ENCODE peak calls at places on chromosome 17, in four cellular contexts. One of them, this sample, is unnamed.

GRCh38 chr17:6084226-6085161 is 14.3 kb downstream of the WSCD1 start:
- DNase-seq in H1: no peak
- DNase-seq in endothelial cell of umbilical vein: no peak
- DNase-seq in K562: no peak
- DNase-seq in this sample: no peak

GRCh38 chr17:47810200-47810821 is 11.3 kb downstream of the OSBPL7 start:
- DNase-seq in H1: no peak
- DNase-seq in endothelial cell of umbilical vein: peak
- DNase-seq in K562: peak
- DNase-seq in this sample: no peak

GRCh38 chr17:50539762-50540440 is 7.1 kb upstream of the SPATA20 start:
- DNase-seq in H1: no peak
- DNase-seq in endothelial cell of umbilical vein: no peak
- DNase-seq in K562: peak
- DNase-seq in this sample: no peak

GRCh38 chr17:72525225-72525988 is 404.6 kb downstream of the SOX9 start:
- DNase-seq in H1: no peak
- DNase-seq in endothelial cell of umbilical vein: no peak
- DNase-seq in K562: no peak
- DNase-seq in this sample: no peak

GRCh38 chr17:50604470-50604869 is 30.2 kb upstream of the ABCC3 start:
- DNase-seq in H1: no peak
- DNase-seq in endothelial cell of umbilical vein: peak
- DNase-seq in K562: no peak
- DNase-seq in this sample: peak

GRCh38 chr17:28946239-28946638 is 5.1 kb downstream of the PHF12 start:
- DNase-seq in H1: no peak
- DNase-seq in endothelial cell of umbilical vein: peak
- DNase-seq in K562: no peak
- DNase-seq in this sample: no peak

GRCh38 chr17:64413505-64413904 is 22.8 kb upstream of the PECAM1 start:
- DNase-seq in H1: no peak
- DNase-seq in endothelial cell of umbilical vein: no peak
- DNase-seq in K562: no peak
- DNase-seq in this sample: no peak

GRCh38 chr17:30000001-30000754 is 58.7 kb downstream of the EFCAB5 start:
- DNase-seq in H1: no peak
- DNase-seq in endothelial cell of umbilical vein: no peak
- DNase-seq in K562: no peak
- DNase-seq in this sample: no peak

GRCh38 chr17:16919663-16920627 is 52.0 kb downstream of the TNFRSF13B start:
- DNase-seq in H1: no peak
- DNase-seq in endothelial cell of umbilical vein: no peak
- DNase-seq in K562: no peak
- DNase-seq in this sample: no peak

GRCh38 chr17:67474081-67474661 is 97.1 kb downstream of the PITPNC1 start:
- DNase-seq in H1: no peak
- DNase-seq in endothelial cell of umbilical vein: peak
- DNase-seq in K562: no peak
- DNase-seq in this sample: no peak

GRCh38 chr17:34443832-34444469 is 80.9 kb upstream of the CCL1 start:
- DNase-seq in H1: no peak
- DNase-seq in endothelial cell of umbilical vein: no peak
- DNase-seq in K562: peak
- DNase-seq in this sample: no peak

DNA sequence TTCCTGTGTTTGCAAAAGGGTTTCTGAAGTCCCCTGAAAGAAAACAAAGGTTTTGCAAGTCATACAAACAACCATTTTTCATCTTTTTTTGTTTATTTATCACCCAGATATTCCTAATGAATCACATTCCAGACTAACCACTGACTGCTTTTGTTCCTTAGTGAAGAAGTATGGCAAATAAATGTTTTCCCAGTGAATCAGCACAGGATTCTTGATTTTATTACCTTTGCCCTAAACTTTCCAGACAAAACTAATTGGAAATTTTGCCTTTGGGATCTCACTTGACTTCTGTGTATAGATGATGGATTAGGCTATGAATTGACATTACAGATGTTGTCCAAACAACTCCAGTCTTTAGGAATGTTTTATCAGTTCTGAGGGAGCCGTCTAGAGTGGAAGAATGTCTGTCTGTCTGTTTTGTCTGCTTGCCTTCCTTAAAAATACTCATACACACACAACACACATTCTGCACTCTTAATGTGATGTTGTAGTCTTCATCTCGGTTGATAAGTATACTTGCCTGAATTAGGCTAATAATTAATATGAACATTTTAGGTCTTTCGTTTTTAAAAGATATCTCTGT is 48.9 kb downstream of the VMP1 start:
- DNase-seq in H1: no peak
- DNase-seq in endothelial cell of umbilical vein: peak
- DNase-seq in K562: no peak
- DNase-seq in this sample: no peak
- TF ChIP-seq POLR2AphosphoS5 in H1: no peak
- TF ChIP-seq POLR2AphosphoS5 in endothelial cell of umbilical vein: peak
- TF ChIP-seq POLR2AphosphoS5 in K562: no peak
- TF ChIP-seq POLR2AphosphoS5 in this sample: no peak

GRCh38 chr17:81508639-81509047 is 4.0 kb downstream of the ACTG1 start:
- DNase-seq in H1: no peak
- DNase-seq in endothelial cell of umbilical vein: peak
- DNase-seq in K562: no peak
- DNase-seq in this sample: no peak

GRCh38 chr17:81509048-81509686 is 3.4 kb downstream of the ACTG1 start:
- DNase-seq in H1: no peak
- DNase-seq in endothelial cell of umbilical vein: peak
- DNase-seq in K562: no peak
- DNase-seq in this sample: no peak

GRCh38 chr17:81510524-81510797 is 2.1 kb downstream of the ACTG1 start:
- DNase-seq in H1: no peak
- DNase-seq in endothelial cell of umbilical vein: no peak
- DNase-seq in K562: no peak
- DNase-seq in this sample: no peak

GRCh38 chr17:81510798-81511549 is 1.6 kb downstream of the ACTG1 start:
- DNase-seq in H1: no peak
- DNase-seq in endothelial cell of umbilical vein: peak
- DNase-seq in K562: no peak
- DNase-seq in this sample: no peak

DNA sequence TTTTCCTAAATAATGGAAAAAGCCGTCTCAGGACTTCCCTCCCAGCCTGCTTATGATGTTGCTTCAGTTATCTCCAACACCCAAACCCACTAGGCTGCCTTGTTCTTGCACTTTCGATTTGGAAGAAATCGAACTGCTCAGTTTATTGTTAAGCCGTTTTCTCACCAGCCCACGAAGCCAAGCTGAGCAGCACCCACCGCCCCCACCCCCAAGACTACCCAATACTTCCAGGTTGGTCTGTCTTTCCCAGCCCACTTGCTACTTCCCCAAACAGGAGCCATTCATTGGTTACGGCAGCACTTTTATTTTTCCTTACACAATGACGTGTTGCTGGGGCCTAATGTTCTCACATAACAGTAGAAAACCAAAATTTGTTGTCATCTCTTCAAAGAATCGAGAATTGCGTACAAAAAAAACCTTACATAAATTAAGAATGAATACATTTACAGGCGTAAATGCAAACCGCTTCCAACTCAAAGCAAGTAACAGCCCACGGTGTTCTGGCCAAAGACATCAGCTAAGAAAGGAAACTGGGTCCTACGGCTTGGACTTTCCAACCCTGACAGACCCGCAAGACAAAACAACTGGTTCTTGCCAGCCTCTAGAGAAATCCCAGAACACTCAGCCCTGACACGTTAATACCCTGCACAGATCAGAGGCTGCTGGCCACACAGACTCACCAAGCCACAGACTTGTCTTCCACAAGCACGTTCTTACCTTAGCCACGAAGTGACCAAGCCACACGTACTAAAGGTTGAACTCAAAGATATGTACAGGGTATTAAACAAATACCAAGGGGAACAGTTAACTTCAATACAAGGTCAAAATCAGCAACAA is 2.7 kb downstream of the ACTG1 start:
- DNase-seq in H1: no peak
- DNase-seq in endothelial cell of umbilical vein: peak
- DNase-seq in K562: no peak
- DNase-seq in this sample: no peak
- TF ChIP-seq EZH2 in H1: no peak
- TF ChIP-seq EZH2 in endothelial cell of umbilical vein: no peak
- TF ChIP-seq EZH2 in K562: no peak
- TF ChIP-seq EZH2 in this sample: no peak

GRCh38 chr17:79839363-79840203 is at the start of gene CBX4:
- DNase-seq in H1: no peak
- DNase-seq in endothelial cell of umbilical vein: peak
- DNase-seq in K562: peak
- DNase-seq in this sample: no peak

GRCh38 chr17:79842136-79842655 is 3.0 kb upstream of the CBX4 start:
- DNase-seq in H1: no peak
- DNase-seq in endothelial cell of umbilical vein: no peak
- DNase-seq in K562: no peak
- DNase-seq in this sample: no peak

GRCh38 chr17:79841369-79842135 is 2.3 kb upstream of the CBX4 start:
- DNase-seq in H1: no peak
- DNase-seq in endothelial cell of umbilical vein: no peak
- DNase-seq in K562: no peak
- DNase-seq in this sample: no peak

GRCh38 chr17:79840204-79840988 is 1.2 kb upstream of the CBX4 start:
- DNase-seq in H1: no peak
- DNase-seq in endothelial cell of umbilical vein: peak
- DNase-seq in K562: no peak
- DNase-seq in this sample: no peak

GRCh38 chr17:79840989-79841286 is 1.7 kb upstream of the CBX4 start:
- DNase-seq in H1: no peak
- DNase-seq in endothelial cell of umbilical vein: no peak
- DNase-seq in K562: no peak
- DNase-seq in this sample: no peak
- H3K4me3 ChIP-seq in H1: no peak
- H3K4me3 ChIP-seq in endothelial cell of umbilical vein: no peak
- H3K4me3 ChIP-seq in K562: no peak
- H3K4me3 ChIP-seq in this sample: no peak

DNA sequence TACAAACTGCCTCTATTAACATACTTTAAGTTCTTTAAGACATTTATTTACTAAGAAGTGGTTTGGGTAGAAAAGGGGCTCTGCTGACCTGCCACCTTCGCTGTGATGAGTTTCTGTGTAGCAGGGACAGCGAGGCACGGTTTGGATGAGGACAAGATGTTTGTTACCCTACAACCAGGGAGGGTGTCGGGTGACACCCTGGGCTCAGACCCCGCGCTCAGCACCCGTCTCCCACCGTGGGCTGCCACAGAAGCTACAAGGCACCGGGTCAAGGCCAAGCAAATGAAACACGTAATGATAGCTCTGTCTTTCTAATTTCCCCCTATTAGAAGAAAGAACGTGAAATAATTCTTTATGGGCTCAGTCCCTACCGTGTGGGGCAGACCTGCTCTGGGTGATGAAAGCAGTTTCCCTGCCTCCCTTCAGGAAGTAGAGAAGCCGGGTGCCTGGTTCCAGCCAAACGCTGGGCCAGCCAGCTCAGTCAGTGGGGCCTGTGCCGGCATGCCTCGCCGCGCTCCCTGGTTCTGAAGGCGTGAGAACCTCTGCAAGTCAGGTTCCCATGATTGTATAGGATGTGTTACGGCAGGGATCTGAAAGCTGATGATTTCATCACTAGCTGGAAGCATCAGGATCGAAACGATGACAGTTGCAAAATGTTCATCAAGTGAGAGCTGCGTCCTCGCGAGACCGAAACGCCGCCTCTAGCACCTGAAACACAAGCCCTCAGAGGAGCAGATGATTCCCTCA is 3.9 kb downstream of the ZNF750 start:
- DNase-seq in H1: no peak
- DNase-seq in endothelial cell of umbilical vein: no peak
- DNase-seq in K562: no peak
- DNase-seq in this sample: no peak
- TF ChIP-seq POLR2AphosphoS5 in H1: no peak
- TF ChIP-seq POLR2AphosphoS5 in endothelial cell of umbilical vein: no peak
- TF ChIP-seq POLR2AphosphoS5 in K562: no peak
- TF ChIP-seq POLR2AphosphoS5 in this sample: no peak